ENCODE peak calls at places on chromosomes 12 and 14, in four cellular contexts. H is sigmoid colon, L is K562, N is H1. Z is an unnamed sample.

GRCh38 chr12:30416631-30417030 is 279.0 kb downstream of the IPO8 start:
- DNase-seq in H (no peak), L (no peak), N (no peak), Z (no peak)

GRCh38 chr14:104150201-104151027 is 12.0 kb downstream of the KIF26A start:
- DNase-seq in H (no peak), L (no peak), N (peak), Z (no peak)

GRCh38 chr14:91484744-91485143 is 25.4 kb downstream of the PPP4R3A start:
- DNase-seq in H (no peak), L (no peak), N (no peak), Z (no peak)

GRCh38 chr14:24377660-24378059 is 9.7 kb downstream of the NFATC4 start:
- DNase-seq in H (no peak), L (peak), N (no peak), Z (no peak)

GRCh38 chr12:91565246-91565645 is 382.6 kb upstream of the DCN start:
- DNase-seq in H (no peak), L (no peak), N (no peak), Z (peak)

GRCh38 chr12:69843653-69844052 is 18.6 kb downstream of the MYRFL start:
- DNase-seq in H (no peak), L (no peak), N (no peak), Z (no peak)

GRCh38 chr12:120139958-120140357 is 23.4 kb upstream of the RAB35 start:
- DNase-seq in H (no peak), L (no peak), N (no peak), Z (no peak)

GRCh38 chr12:94769040-94769420 is 118.7 kb upstream of the TMCC3 start:
- DNase-seq in H (no peak), L (no peak), N (no peak), Z (no peak)

GRCh38 chr12:96083020-96083489 is 47.7 kb upstream of the LTA4H start:
- DNase-seq in H (no peak), L (no peak), N (no peak), Z (no peak)

GRCh38 chr12:132285311-132285741 is 44.1 kb downstream of the GALNT9 start:
- DNase-seq in H (no peak), L (no peak), N (no peak), Z (no peak)

GRCh38 chr14:61560323-61560722 is 135.0 kb upstream of the HIF1A start:
- DNase-seq in H (no peak), L (no peak), N (no peak), Z (no peak)

GRCh38 chr14:63594455-63595372 is 47.0 kb downstream of the WDR89 start:
- DNase-seq in H (no peak), L (no peak), N (no peak), Z (no peak)

GRCh38 chr12:101670007-101670671 is 27.3 kb upstream of the CHPT1 start:
- DNase-seq in H (no peak), L (peak), N (no peak), Z (no peak)

GRCh38 chr12:93758974-93759373 is 81.8 kb downstream of the CRADD start:
- DNase-seq in H (no peak), L (no peak), N (no peak), Z (no peak)

GRCh38 chr14:97250925-97251324 is 453.7 kb downstream of the VRK1 start:
- DNase-seq in H (no peak), L (no peak), N (no peak), Z (no peak)

GRCh38 chr14:99217556-99217955 is 54.4 kb downstream of the BCL11B start:
- DNase-seq in H (no peak), L (no peak), N (no peak), Z (no peak)

GRCh38 chr14:104263671-104264358 is 125.4 kb downstream of the KIF26A start:
- DNase-seq in H (no peak), L (no peak), N (no peak), Z (peak)

GRCh38 chr14:32509632-32510187 is 180.6 kb downstream of the AKAP6 start:
- DNase-seq in H (peak), L (no peak), N (no peak), Z (peak)

GRCh38 chr14:81162941-81163340 is 57.8 kb downstream of the GTF2A1 start:
- DNase-seq in H (no peak), L (peak), N (no peak), Z (no peak)

GRCh38 chr12:110661337-110661972 is 27.5 kb downstream of the HVCN1 start:
- DNase-seq in H (peak), L (no peak), N (no peak), Z (no peak)

GRCh38 chr14:52067873-52068740 is 752 bp downstream of the NID2 start:
- DNase-seq in H (peak), L (no peak), N (no peak), Z (peak)

GRCh38 chr12:51917041-51917590 is 9.8 kb downstream of the ACVRL1 start:
- DNase-seq in H (no peak), L (no peak), N (no peak), Z (no peak)

GRCh38 chr14:93316716-93317115 is 16.1 kb downstream of the BTBD7 start:
- DNase-seq in H (no peak), L (no peak), N (no peak), Z (no peak)

GRCh38 chr12:122067966-122068365 is 10.6 kb upstream of the MLXIP start:
- DNase-seq in H (peak), L (no peak), N (no peak), Z (peak)

GRCh38 chr12:130850418-130851021 is 11.5 kb upstream of the STX2 start:
- DNase-seq in H (no peak), L (no peak), N (no peak), Z (no peak)
- TF ChIP-seq EP300 in H (no peak), L (no peak), N (no peak), Z (no peak)

DNA sequence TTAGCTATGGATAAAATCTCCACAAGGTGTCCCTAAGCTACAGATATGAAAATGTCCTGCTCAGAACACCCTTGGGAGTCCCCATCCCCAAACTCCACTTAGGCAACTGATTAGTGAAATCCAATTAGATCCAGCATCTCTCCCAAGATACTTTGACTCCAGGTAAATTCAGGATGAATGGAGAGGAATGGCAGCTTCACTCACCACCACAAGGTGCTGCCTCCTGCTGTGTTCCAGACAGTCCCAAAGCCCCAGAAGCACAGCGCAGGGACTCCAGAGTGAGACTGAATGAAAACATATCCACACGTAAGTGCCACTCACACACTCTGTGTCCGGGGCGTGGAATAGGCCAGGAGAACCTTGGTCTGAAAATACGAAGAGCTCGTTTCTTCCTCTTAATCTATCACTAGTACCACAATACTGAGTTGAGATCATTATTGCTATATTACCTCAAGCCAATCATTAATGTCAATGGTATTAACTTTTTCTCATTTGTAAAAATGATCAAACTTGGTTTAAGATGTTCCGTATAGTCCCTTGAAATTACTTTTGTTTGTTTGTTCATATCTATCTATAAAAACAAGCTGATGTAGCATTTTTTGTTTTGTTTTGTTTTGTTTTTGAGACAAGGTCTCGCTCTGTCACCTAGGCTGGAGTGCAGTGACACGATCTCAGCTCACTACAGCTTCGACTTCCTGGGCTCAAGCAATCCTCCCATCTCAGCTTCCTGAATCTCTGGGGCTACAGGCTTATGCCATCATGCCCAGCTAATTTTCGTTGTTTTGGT is 70.0 kb upstream of the BICD1 start:
- DNase-seq in H (no peak), L (peak), N (no peak), Z (no peak)
- TF ChIP-seq CTCF in H (no peak), L (no peak), N (no peak), Z (no peak)

GRCh38 chr12:40010899-40011774 is 94.7 kb downstream of the SLC2A13 start:
- DNase-seq in H (peak), L (peak), N (no peak), Z (no peak)

GRCh38 chr12:40013847-40014246 is 92.0 kb downstream of the SLC2A13 start:
- DNase-seq in H (no peak), L (no peak), N (no peak), Z (no peak)

GRCh38 chr12:40013292-40013691 is 92.6 kb downstream of the SLC2A13 start:
- DNase-seq in H (no peak), L (no peak), N (no peak), Z (no peak)

GRCh38 chr12:40012709-40013108 is 93.2 kb downstream of the SLC2A13 start:
- DNase-seq in H (no peak), L (no peak), N (no peak), Z (no peak)

DNA sequence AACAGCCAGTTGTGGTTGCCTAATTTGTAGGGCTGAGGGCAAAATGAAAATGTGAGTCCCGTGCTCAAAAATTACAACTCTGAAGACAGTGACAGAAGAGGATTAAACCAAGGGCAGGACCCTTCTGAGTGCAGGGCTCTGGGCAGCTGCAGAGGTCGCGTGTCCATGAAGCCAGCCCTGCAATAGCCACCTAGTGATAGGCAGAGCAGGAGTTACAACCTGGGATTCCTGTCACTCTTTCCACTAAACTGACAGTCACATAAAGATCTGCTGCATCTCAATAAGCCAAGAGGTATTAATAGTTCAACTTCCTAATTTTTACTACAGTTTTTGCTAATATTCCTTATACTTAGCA is 94.1 kb downstream of the SLC2A13 start:
- DNase-seq in H (no peak), L (no peak), N (no peak), Z (no peak)
- TF ChIP-seq EP300 in H (no peak), L (no peak), N (no peak), Z (no peak)

GRCh38 chr14:72472845-72473244 is 421.1 kb downstream of the DPF3 start:
- DNase-seq in H (no peak), L (no peak), N (no peak), Z (no peak)
- TF ChIP-seq CTCF in H (no peak), L (peak), N (no peak), Z (no peak)

DNA sequence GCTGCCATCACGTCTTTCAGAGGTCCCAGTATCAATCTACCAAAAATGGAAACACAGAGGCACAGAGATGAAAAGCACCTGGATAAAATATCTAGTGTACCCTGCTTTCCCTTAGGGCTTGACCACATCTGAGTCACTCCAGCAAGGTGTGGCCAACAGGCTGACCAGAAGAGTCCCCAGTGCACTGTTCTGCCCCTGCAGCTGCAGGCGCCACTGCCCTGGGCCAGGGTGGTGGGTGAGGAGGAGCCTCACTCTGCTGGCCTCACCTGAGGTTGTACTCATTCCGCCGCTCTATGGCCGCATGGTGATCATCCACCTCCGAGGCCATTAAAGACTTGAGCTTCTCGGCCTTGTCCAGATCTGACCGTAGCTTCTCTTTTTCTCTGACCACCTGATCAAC is 60.4 kb downstream of the NIN start:
- DNase-seq in H (no peak), L (no peak), N (no peak), Z (no peak)
- TF ChIP-seq EP300 in H (no peak), L (no peak), N (no peak), Z (no peak)

DNA sequence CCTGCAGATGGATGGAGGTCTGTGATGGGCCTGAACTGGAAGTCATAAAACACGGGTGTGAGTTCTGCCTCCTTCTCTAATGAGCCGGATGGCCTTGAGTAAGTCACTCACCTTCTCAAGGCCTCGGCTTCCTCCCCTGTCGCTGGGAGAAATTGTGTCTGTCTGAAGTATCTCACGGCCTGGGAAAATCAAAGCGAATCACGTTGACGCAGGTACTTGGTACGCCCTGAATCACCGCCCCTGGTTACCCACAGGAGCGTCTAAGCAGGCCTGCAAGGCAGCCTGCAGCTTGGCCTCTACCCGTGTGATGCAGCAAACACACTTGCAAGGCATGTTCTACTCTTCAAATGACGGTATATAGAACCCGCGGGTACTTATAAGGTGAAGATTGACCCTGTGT is 28.1 kb upstream of the CD9 start:
- DNase-seq in H (no peak), L (no peak), N (no peak), Z (no peak)
- TF ChIP-seq CTCF in H (no peak), L (no peak), N (no peak), Z (no peak)

GRCh38 chr12:105444809-105445102 is 114.3 kb downstream of the C12orf75 start:
- DNase-seq in H (no peak), L (no peak), N (no peak), Z (no peak)

GRCh38 chr12:105444050-105444808 is 113.7 kb downstream of the C12orf75 start:
- DNase-seq in H (no peak), L (no peak), N (no peak), Z (no peak)

GRCh38 chr12:105440037-105440664 is 109.7 kb downstream of the C12orf75 start:
- DNase-seq in H (no peak), L (no peak), N (no peak), Z (no peak)

GRCh38 chr12:105449406-105449805 is 118.9 kb downstream of the C12orf75 start:
- DNase-seq in H (no peak), L (no peak), N (no peak), Z (no peak)

GRCh38 chr12:105445261-105446015 is 114.9 kb downstream of the C12orf75 start:
- DNase-seq in H (no peak), L (no peak), N (no peak), Z (no peak)
- TF ChIP-seq EP300 in H (peak), L (no peak), N (no peak), Z (no peak)

DNA sequence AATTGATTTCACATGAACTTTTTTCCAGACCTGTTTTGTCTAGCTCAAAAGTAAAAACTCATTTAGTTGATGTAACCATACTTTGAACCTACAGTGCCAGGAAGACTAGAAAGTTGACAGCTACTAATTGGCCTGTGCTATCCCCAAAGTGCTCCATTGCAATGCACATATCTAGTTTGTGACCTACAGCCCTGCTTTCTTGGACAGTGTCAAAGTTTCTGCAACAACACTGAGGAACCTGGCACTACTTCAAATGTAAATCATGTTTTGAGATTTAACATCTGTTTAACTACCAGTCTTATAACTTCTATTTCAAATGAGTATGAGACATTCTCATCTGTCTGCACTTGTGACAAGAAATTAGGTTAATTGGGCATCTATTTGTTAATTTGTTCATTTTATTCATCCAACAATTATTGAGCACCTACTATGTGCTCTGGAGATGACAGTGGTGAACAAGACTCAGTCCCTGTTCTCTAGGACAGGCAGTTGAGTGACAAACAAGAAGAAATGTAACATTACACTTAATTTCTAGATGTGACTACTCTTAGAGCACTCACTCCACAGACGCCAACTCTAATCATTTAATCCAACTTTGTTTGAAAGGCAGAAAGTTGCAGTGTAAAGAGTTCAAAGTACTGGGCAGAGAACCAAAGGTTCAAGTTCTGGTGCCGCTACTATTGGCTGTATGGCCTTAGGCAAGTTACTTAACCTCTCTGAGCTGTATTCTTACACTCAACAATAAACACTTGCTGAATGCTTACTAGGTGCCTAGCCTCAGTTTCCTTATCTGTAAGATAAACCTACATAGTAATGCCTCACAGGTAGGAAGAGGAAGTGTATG is 74.8 kb downstream of the HECTD4 start:
- DNase-seq in H (no peak), L (no peak), N (no peak), Z (no peak)
- TF ChIP-seq CTCF in H (no peak), L (no peak), N (no peak), Z (no peak)

GRCh38 chr14:75340921-75341320 is 62.3 kb downstream of the FOS start:
- DNase-seq in H (peak), L (no peak), N (no peak), Z (no peak)
- TF ChIP-seq EP300 in H (peak), L (no peak), N (no peak), Z (peak)

GRCh38 chr12:14111230-14111865 is 129.9 kb upstream of the GRIN2B start:
- DNase-seq in H (no peak), L (no peak), N (no peak), Z (no peak)
- TF ChIP-seq CTCF in H (no peak), L (peak), N (peak), Z (no peak)